ENCODE peak calls at places on chromosomes 13 and 19, in ten cellular contexts. D is CD8-positive, alpha-beta memory T cell; M is fibroblast of pulmonary artery; F is esophagus squamous epithelium; X is Calu3; U is neural crest cell; V is 8988T; L is NCI-H1417; J is MV-4-11; N is left colon. S is an unnamed sample.

GRCh38 chr13:108560092-108560491 is 69.3 kb upstream of the MYO16 start:
- DNase-seq in D (no peak), M (no peak), F (no peak), X (no peak), U (peak), V (no peak), L (peak), J (no peak), N (no peak), S (no peak)

GRCh38 chr13:113083022-113083373 is 22.6 kb upstream of the F7 start:
- DNase-seq in D (no peak), M (no peak), F (no peak), X (no peak), U (no peak), V (no peak), L (no peak), J (no peak), N (no peak), S (no peak)

GRCh38 chr19:3224346-3225325 is at the start of gene CELF5:
- DNase-seq in D (peak), M (peak), F (no peak), X (peak), U (peak), V (peak), L (peak), J (no peak), N (no peak), S (peak)

GRCh38 chr13:99686157-99686572 is 184.9 kb downstream of the TM9SF2 start:
- DNase-seq in D (no peak), M (peak), F (no peak), X (no peak), U (no peak), V (no peak), L (no peak), J (no peak), N (peak), S (no peak)

GRCh38 chr19:19523177-19523576 is 5.5 kb upstream of the YJEFN3 start:
- DNase-seq in D (no peak), M (no peak), F (no peak), X (no peak), U (no peak), V (no peak), L (no peak), J (no peak), N (no peak), S (no peak)

GRCh38 chr19:46924874-46925547 is 64.2 kb downstream of the ARHGAP35 start:
- DNase-seq in D (peak), M (no peak), F (no peak), X (peak), U (no peak), V (no peak), L (no peak), J (no peak), N (peak), S (no peak)

GRCh38 chr13:19864018-19864338 is 529 bp upstream of the ZMYM5 start:
- DNase-seq in D (peak), M (peak), F (peak), X (peak), U (peak), V (peak), L (peak), J (peak), N (peak), S (peak)

GRCh38 chr13:44231786-44232516 is 141.7 kb upstream of the SERP2 start:
- DNase-seq in D (no peak), M (peak), F (no peak), X (peak), U (no peak), V (no peak), L (no peak), J (no peak), N (peak), S (no peak)

GRCh38 chr19:28868836-28869235 is 344.1 kb downstream of the UQCRFS1 start:
- DNase-seq in D (no peak), M (no peak), F (no peak), X (no peak), U (no peak), V (no peak), L (no peak), J (no peak), N (no peak), S (no peak)

S was measured in activated CD4-positive, alpha-beta T cell treated with anti-CD3 and anti-CD28 coated beads, Interleukin-2, amount 50 U/mL, for 48 hours.